ENCODE peak calls at places on chromosomes 11 and 22, in eight cellular contexts. One of them, this sample, is unnamed.

GRCh38 chr11:95229199-95230053 is 1.6 kb downstream of the SESN3 start:
- DNase-seq in effector memory CD8-positive, alpha-beta T cell: no peak
- DNase-seq in A549: no peak
- DNase-seq in fibroblast of the conjunctiva: no peak
- DNase-seq in COR-L47: no peak
- DNase-seq in stimulated activated CD4-positive, alpha-beta T cell treated with anti-CD3 and anti-CD28 coated beads, Interleukin-1b, Interleukin-23, amount 100 ng/mL, for 4 hours: no peak
- DNase-seq in activated CD4-positive, alpha-beta T cell treated with anti-CD3 and anti-CD28 coated beads, Interleukin-2, amount 50 U/mL, for 48 hours: no peak
- DNase-seq in CD4-positive, alpha-beta T cell: no peak
- DNase-seq in this sample: no peak

GRCh38 chr11:4699697-4700435 is 2.2 kb upstream of the OR51E2 start:
- DNase-seq in stimulated activated CD4-positive, alpha-beta T cell treated with anti-CD3 and anti-CD28 coated beads, Interleukin-1b, Interleukin-23, amount 100 ng/mL, for 4 hours: no peak
- DNase-seq in activated CD4-positive, alpha-beta T cell treated with anti-CD3 and anti-CD28 coated beads, Interleukin-2, amount 50 U/mL, for 48 hours: no peak
- DNase-seq in effector memory CD8-positive, alpha-beta T cell: no peak
- DNase-seq in COR-L47: no peak
- DNase-seq in fibroblast of the conjunctiva: no peak
- DNase-seq in CD4-positive, alpha-beta T cell: no peak
- DNase-seq in A549: no peak
- DNase-seq in this sample: no peak

GRCh38 chr22:17562906-17563870 is at the start of gene SLC25A18:
- DNase-seq in stimulated activated CD4-positive, alpha-beta T cell treated with anti-CD3 and anti-CD28 coated beads, Interleukin-1b, Interleukin-23, amount 100 ng/mL, for 4 hours: no peak
- DNase-seq in COR-L47: no peak
- DNase-seq in effector memory CD8-positive, alpha-beta T cell: no peak
- DNase-seq in activated CD4-positive, alpha-beta T cell treated with anti-CD3 and anti-CD28 coated beads, Interleukin-2, amount 50 U/mL, for 48 hours: no peak
- DNase-seq in fibroblast of the conjunctiva: no peak
- DNase-seq in CD4-positive, alpha-beta T cell: no peak
- DNase-seq in A549: no peak
- DNase-seq in this sample: no peak

GRCh38 chr11:122137081-122137793 is 21.2 kb upstream of the BLID start:
- DNase-seq in activated CD4-positive, alpha-beta T cell treated with anti-CD3 and anti-CD28 coated beads, Interleukin-2, amount 50 U/mL, for 48 hours: no peak
- DNase-seq in COR-L47: no peak
- DNase-seq in CD4-positive, alpha-beta T cell: no peak
- DNase-seq in effector memory CD8-positive, alpha-beta T cell: no peak
- DNase-seq in stimulated activated CD4-positive, alpha-beta T cell treated with anti-CD3 and anti-CD28 coated beads, Interleukin-1b, Interleukin-23, amount 100 ng/mL, for 4 hours: no peak
- DNase-seq in fibroblast of the conjunctiva: peak; percentile 87
- DNase-seq in A549: no peak
- DNase-seq in this sample: no peak

GRCh38 chr11:109422755-109423113 is 744 bp downstream of the C11orf87 start:
- DNase-seq in CD4-positive, alpha-beta T cell: no peak
- DNase-seq in stimulated activated CD4-positive, alpha-beta T cell treated with anti-CD3 and anti-CD28 coated beads, Interleukin-1b, Interleukin-23, amount 100 ng/mL, for 4 hours: no peak
- DNase-seq in activated CD4-positive, alpha-beta T cell treated with anti-CD3 and anti-CD28 coated beads, Interleukin-2, amount 50 U/mL, for 48 hours: no peak
- DNase-seq in A549: no peak
- DNase-seq in effector memory CD8-positive, alpha-beta T cell: no peak
- DNase-seq in fibroblast of the conjunctiva: no peak
- DNase-seq in COR-L47: no peak
- DNase-seq in this sample: no peak

GRCh38 chr11:65071907-65072630 is 11.8 kb downstream of the CDCA5 start:
- DNase-seq in fibroblast of the conjunctiva: no peak
- DNase-seq in CD4-positive, alpha-beta T cell: no peak
- DNase-seq in stimulated activated CD4-positive, alpha-beta T cell treated with anti-CD3 and anti-CD28 coated beads, Interleukin-1b, Interleukin-23, amount 100 ng/mL, for 4 hours: no peak
- DNase-seq in effector memory CD8-positive, alpha-beta T cell: no peak
- DNase-seq in activated CD4-positive, alpha-beta T cell treated with anti-CD3 and anti-CD28 coated beads, Interleukin-2, amount 50 U/mL, for 48 hours: no peak
- DNase-seq in COR-L47: no peak
- DNase-seq in A549: no peak
- DNase-seq in this sample: no peak

GRCh38 chr22:42769574-42770447 is 49.1 kb upstream of the A4GALT start:
- DNase-seq in A549: no peak
- DNase-seq in COR-L47: no peak
- DNase-seq in activated CD4-positive, alpha-beta T cell treated with anti-CD3 and anti-CD28 coated beads, Interleukin-2, amount 50 U/mL, for 48 hours: no peak
- DNase-seq in CD4-positive, alpha-beta T cell: no peak
- DNase-seq in fibroblast of the conjunctiva: no peak
- DNase-seq in stimulated activated CD4-positive, alpha-beta T cell treated with anti-CD3 and anti-CD28 coated beads, Interleukin-1b, Interleukin-23, amount 100 ng/mL, for 4 hours: no peak
- DNase-seq in effector memory CD8-positive, alpha-beta T cell: no peak
- DNase-seq in this sample: no peak

GRCh38 chr11:22263613-22264012 is 70.7 kb downstream of the ANO5 start:
- DNase-seq in activated CD4-positive, alpha-beta T cell treated with anti-CD3 and anti-CD28 coated beads, Interleukin-2, amount 50 U/mL, for 48 hours: no peak
- DNase-seq in COR-L47: no peak
- DNase-seq in stimulated activated CD4-positive, alpha-beta T cell treated with anti-CD3 and anti-CD28 coated beads, Interleukin-1b, Interleukin-23, amount 100 ng/mL, for 4 hours: no peak
- DNase-seq in fibroblast of the conjunctiva: no peak
- DNase-seq in effector memory CD8-positive, alpha-beta T cell: no peak
- DNase-seq in CD4-positive, alpha-beta T cell: no peak
- DNase-seq in A549: no peak
- DNase-seq in this sample: no peak

GRCh38 chr22:38267086-38267485 is 5.7 kb downstream of the TMEM184B start:
- DNase-seq in fibroblast of the conjunctiva: no peak
- DNase-seq in COR-L47: no peak
- DNase-seq in activated CD4-positive, alpha-beta T cell treated with anti-CD3 and anti-CD28 coated beads, Interleukin-2, amount 50 U/mL, for 48 hours: peak; percentile 43
- DNase-seq in effector memory CD8-positive, alpha-beta T cell: peak; percentile 58
- DNase-seq in stimulated activated CD4-positive, alpha-beta T cell treated with anti-CD3 and anti-CD28 coated beads, Interleukin-1b, Interleukin-23, amount 100 ng/mL, for 4 hours: no peak
- DNase-seq in CD4-positive, alpha-beta T cell: peak; percentile 44
- DNase-seq in A549: no peak
- DNase-seq in this sample: no peak

This sample was measured in Panc1.